ENCODE peak calls at places on chromosomes 12 and 14, in nine cellular contexts. One of them, this sample, is unnamed.

GRCh38 chr12:53052419-53053222 is 2.8 kb downstream of the TNS2 start:
- DNase-seq in HEK293T: no peak
- DNase-seq in posterior vena cava: peak; percentile 96
- DNase-seq in lower lobe of right lung: peak; percentile 85
- DNase-seq in osteocyte: peak; percentile 91
- DNase-seq in mammary epithelial cell: peak; percentile 51
- DNase-seq in fibroblast of lung: peak; percentile 92
- DNase-seq in AG08395: peak; percentile 65
- DNase-seq in activated B cell treated with CpG ODN at 0.5 μM for 24 hours: no peak
- DNase-seq in this sample: peak; percentile 87

GRCh38 chr12:6640497-6640896 is 4.7 kb upstream of the LPAR5 start:
- DNase-seq in mammary epithelial cell: no peak
- DNase-seq in fibroblast of lung: no peak
- DNase-seq in HEK293T: no peak
- DNase-seq in lower lobe of right lung: no peak
- DNase-seq in activated B cell treated with CpG ODN at 0.5 μM for 24 hours: no peak
- DNase-seq in posterior vena cava: no peak
- DNase-seq in osteocyte: no peak
- DNase-seq in AG08395: no peak
- DNase-seq in this sample: no peak

GRCh38 chr12:106289196-106289681 is 13.3 kb upstream of the TCP11L2 start:
- DNase-seq in mammary epithelial cell: no peak
- DNase-seq in fibroblast of lung: no peak
- DNase-seq in AG08395: no peak
- DNase-seq in posterior vena cava: no peak
- DNase-seq in HEK293T: no peak
- DNase-seq in activated B cell treated with CpG ODN at 0.5 μM for 24 hours: no peak
- DNase-seq in lower lobe of right lung: no peak
- DNase-seq in osteocyte: no peak
- DNase-seq in this sample: peak; percentile 15

GRCh38 chr12:53056296-53056695 is 6.4 kb downstream of the TNS2 start:
- DNase-seq in AG08395: no peak
- DNase-seq in activated B cell treated with CpG ODN at 0.5 μM for 24 hours: no peak
- DNase-seq in posterior vena cava: no peak
- DNase-seq in HEK293T: no peak
- DNase-seq in osteocyte: no peak
- DNase-seq in lower lobe of right lung: peak; percentile 31
- DNase-seq in fibroblast of lung: no peak
- DNase-seq in mammary epithelial cell: no peak
- DNase-seq in this sample: no peak

GRCh38 chr14:100534528-100535286 is 52.5 kb downstream of the BEGAIN start:
- DNase-seq in mammary epithelial cell: no peak
- DNase-seq in AG08395: no peak
- DNase-seq in activated B cell treated with CpG ODN at 0.5 μM for 24 hours: peak; percentile 8
- DNase-seq in osteocyte: peak; percentile 77
- DNase-seq in lower lobe of right lung: peak; percentile 37
- DNase-seq in posterior vena cava: peak; percentile 60
- DNase-seq in HEK293T: no peak
- DNase-seq in fibroblast of lung: no peak
- DNase-seq in this sample: no peak

GRCh38 chr12:62703011-62703380 is 232.0 kb downstream of the PPM1H start:
- DNase-seq in posterior vena cava: no peak
- DNase-seq in HEK293T: no peak
- DNase-seq in osteocyte: no peak
- DNase-seq in mammary epithelial cell: peak; percentile 80
- DNase-seq in activated B cell treated with CpG ODN at 0.5 μM for 24 hours: no peak
- DNase-seq in fibroblast of lung: no peak
- DNase-seq in lower lobe of right lung: no peak
- DNase-seq in AG08395: peak; percentile 41
- DNase-seq in this sample: no peak

GRCh38 chr12:11877869-11878780 is 192.6 kb upstream of the BCL2L14 start:
- DNase-seq in HEK293T: no peak
- DNase-seq in osteocyte: no peak
- DNase-seq in AG08395: peak; percentile 93
- DNase-seq in activated B cell treated with CpG ODN at 0.5 μM for 24 hours: no peak
- DNase-seq in mammary epithelial cell: peak; percentile 92
- DNase-seq in fibroblast of lung: peak; percentile 66
- DNase-seq in lower lobe of right lung: no peak
- DNase-seq in posterior vena cava: no peak
- DNase-seq in this sample: peak; percentile 93

GRCh38 chr12:44881197-44881596 is 5.1 kb upstream of the NELL2 start:
- DNase-seq in posterior vena cava: no peak
- DNase-seq in activated B cell treated with CpG ODN at 0.5 μM for 24 hours: no peak
- DNase-seq in mammary epithelial cell: no peak
- DNase-seq in HEK293T: no peak
- DNase-seq in fibroblast of lung: no peak
- DNase-seq in osteocyte: no peak
- DNase-seq in AG08395: no peak
- DNase-seq in lower lobe of right lung: no peak
- DNase-seq in this sample: no peak

GRCh38 chr14:22520235-22520634 is 68.8 kb downstream of the DAD1 start:
- DNase-seq in lower lobe of right lung: no peak
- DNase-seq in AG08395: no peak
- DNase-seq in mammary epithelial cell: peak; percentile 42
- DNase-seq in activated B cell treated with CpG ODN at 0.5 μM for 24 hours: no peak
- DNase-seq in HEK293T: no peak
- DNase-seq in osteocyte: no peak
- DNase-seq in fibroblast of lung: peak; percentile 75
- DNase-seq in posterior vena cava: no peak
- DNase-seq in this sample: peak; percentile 66

GRCh38 chr12:88934163-88934747 is 354.0 kb upstream of the KITLG start:
- DNase-seq in lower lobe of right lung: no peak
- DNase-seq in activated B cell treated with CpG ODN at 0.5 μM for 24 hours: no peak
- DNase-seq in AG08395: no peak
- DNase-seq in fibroblast of lung: peak; percentile 39
- DNase-seq in osteocyte: no peak
- DNase-seq in mammary epithelial cell: peak; percentile 87
- DNase-seq in HEK293T: no peak
- DNase-seq in posterior vena cava: no peak
- DNase-seq in this sample: peak; percentile 15

GRCh38 chr14:37594238-37594915 is 672 bp downstream of the FOXA1 start:
- DNase-seq in lower lobe of right lung: peak; percentile 76
- DNase-seq in activated B cell treated with CpG ODN at 0.5 μM for 24 hours: no peak
- DNase-seq in posterior vena cava: peak; percentile 85
- DNase-seq in mammary epithelial cell: peak; percentile 74
- DNase-seq in HEK293T: peak; percentile 58
- DNase-seq in AG08395: peak; percentile 68
- DNase-seq in fibroblast of lung: peak; percentile 84
- DNase-seq in osteocyte: no peak
- DNase-seq in this sample: peak; percentile 82

GRCh38 chr14:102616799-102617198 is 24.4 kb downstream of the RCOR1 start:
- DNase-seq in activated B cell treated with CpG ODN at 0.5 μM for 24 hours: no peak
- DNase-seq in HEK293T: no peak
- DNase-seq in posterior vena cava: no peak
- DNase-seq in osteocyte: no peak
- DNase-seq in lower lobe of right lung: no peak
- DNase-seq in fibroblast of lung: no peak
- DNase-seq in AG08395: no peak
- DNase-seq in mammary epithelial cell: no peak
- DNase-seq in this sample: no peak

GRCh38 chr12:53223391-53224267 is 8.4 kb downstream of the RARG start:
- DNase-seq in AG08395: peak; percentile 46
- DNase-seq in posterior vena cava: peak; percentile 76
- DNase-seq in osteocyte: no peak
- DNase-seq in fibroblast of lung: peak; percentile 64
- DNase-seq in activated B cell treated with CpG ODN at 0.5 μM for 24 hours: no peak
- DNase-seq in lower lobe of right lung: peak; percentile 58
- DNase-seq in mammary epithelial cell: peak; percentile 56
- DNase-seq in HEK293T: no peak
- DNase-seq in this sample: peak; percentile 76

GRCh38 chr12:5051334-5051733 is 7.7 kb downstream of the KCNA5 start:
- DNase-seq in osteocyte: no peak
- DNase-seq in lower lobe of right lung: no peak
- DNase-seq in activated B cell treated with CpG ODN at 0.5 μM for 24 hours: no peak
- DNase-seq in AG08395: no peak
- DNase-seq in mammary epithelial cell: no peak
- DNase-seq in fibroblast of lung: no peak
- DNase-seq in posterior vena cava: no peak
- DNase-seq in HEK293T: no peak
- DNase-seq in this sample: no peak

GRCh38 chr14:61526405-61527312 is 168.7 kb upstream of the HIF1A start:
- DNase-seq in osteocyte: no peak
- DNase-seq in activated B cell treated with CpG ODN at 0.5 μM for 24 hours: no peak
- DNase-seq in HEK293T: no peak
- DNase-seq in lower lobe of right lung: peak; percentile 57
- DNase-seq in AG08395: no peak
- DNase-seq in posterior vena cava: no peak
- DNase-seq in fibroblast of lung: no peak
- DNase-seq in mammary epithelial cell: peak; percentile 60
- DNase-seq in this sample: no peak

GRCh38 chr14:43308411-43308810 is 1198.7 kb downstream of the FSCB start:
- DNase-seq in HEK293T: no peak
- DNase-seq in osteocyte: no peak
- DNase-seq in lower lobe of right lung: no peak
- DNase-seq in AG08395: no peak
- DNase-seq in activated B cell treated with CpG ODN at 0.5 μM for 24 hours: no peak
- DNase-seq in fibroblast of lung: peak; percentile 10
- DNase-seq in posterior vena cava: no peak
- DNase-seq in mammary epithelial cell: no peak
- DNase-seq in this sample: no peak

GRCh38 chr12:130494736-130495135 is 157.0 kb downstream of the PIWIL1 start:
- DNase-seq in fibroblast of lung: no peak
- DNase-seq in mammary epithelial cell: no peak
- DNase-seq in AG08395: no peak
- DNase-seq in HEK293T: no peak
- DNase-seq in posterior vena cava: no peak
- DNase-seq in osteocyte: no peak
- DNase-seq in lower lobe of right lung: no peak
- DNase-seq in activated B cell treated with CpG ODN at 0.5 μM for 24 hours: no peak
- DNase-seq in this sample: no peak

GRCh38 chr14:61063461-61063860 is 82.4 kb downstream of the SLC38A6 start:
- DNase-seq in fibroblast of lung: no peak
- DNase-seq in posterior vena cava: no peak
- DNase-seq in mammary epithelial cell: no peak
- DNase-seq in osteocyte: no peak
- DNase-seq in lower lobe of right lung: no peak
- DNase-seq in HEK293T: no peak
- DNase-seq in AG08395: no peak
- DNase-seq in activated B cell treated with CpG ODN at 0.5 μM for 24 hours: no peak
- DNase-seq in this sample: no peak

GRCh38 chr14:96484391-96484790 is 17.8 kb upstream of the PAPOLA start:
- DNase-seq in AG08395: no peak
- DNase-seq in mammary epithelial cell: no peak
- DNase-seq in fibroblast of lung: no peak
- DNase-seq in lower lobe of right lung: no peak
- DNase-seq in activated B cell treated with CpG ODN at 0.5 μM for 24 hours: no peak
- DNase-seq in posterior vena cava: no peak
- DNase-seq in osteocyte: no peak
- DNase-seq in HEK293T: no peak
- DNase-seq in this sample: no peak

GRCh38 chr12:123075092-123075491 is 75.8 kb downstream of the PITPNM2 start:
- DNase-seq in mammary epithelial cell: no peak
- DNase-seq in activated B cell treated with CpG ODN at 0.5 μM for 24 hours: no peak
- DNase-seq in posterior vena cava: no peak
- DNase-seq in HEK293T: no peak
- DNase-seq in fibroblast of lung: no peak
- DNase-seq in osteocyte: no peak
- DNase-seq in AG08395: peak; percentile 50
- DNase-seq in lower lobe of right lung: no peak
- DNase-seq in this sample: no peak

GRCh38 chr14:97350415-97350814 is 553.2 kb downstream of the VRK1 start:
- DNase-seq in AG08395: no peak
- DNase-seq in lower lobe of right lung: no peak
- DNase-seq in HEK293T: no peak
- DNase-seq in mammary epithelial cell: no peak
- DNase-seq in osteocyte: no peak
- DNase-seq in fibroblast of lung: no peak
- DNase-seq in posterior vena cava: no peak
- DNase-seq in activated B cell treated with CpG ODN at 0.5 μM for 24 hours: no peak
- DNase-seq in this sample: no peak

GRCh38 chr12:108778053-108778452 is 46.7 kb upstream of the CORO1C start:
- DNase-seq in activated B cell treated with CpG ODN at 0.5 μM for 24 hours: no peak
- DNase-seq in HEK293T: no peak
- DNase-seq in lower lobe of right lung: no peak
- DNase-seq in posterior vena cava: no peak
- DNase-seq in mammary epithelial cell: no peak
- DNase-seq in fibroblast of lung: no peak
- DNase-seq in osteocyte: no peak
- DNase-seq in AG08395: no peak
- DNase-seq in this sample: no peak

GRCh38 chr14:69612014-69612758 is 790 bp downstream of the SUSD6 start:
- DNase-seq in fibroblast of lung: peak; percentile 25
- DNase-seq in osteocyte: no peak
- DNase-seq in AG08395: no peak
- DNase-seq in lower lobe of right lung: peak; percentile 54
- DNase-seq in mammary epithelial cell: no peak
- DNase-seq in HEK293T: peak; percentile 22
- DNase-seq in activated B cell treated with CpG ODN at 0.5 μM for 24 hours: peak; percentile 46
- DNase-seq in posterior vena cava: no peak
- DNase-seq in this sample: no peak

GRCh38 chr12:88185988-88186387 is 43.9 kb downstream of the TMTC3 start:
- DNase-seq in activated B cell treated with CpG ODN at 0.5 μM for 24 hours: no peak
- DNase-seq in fibroblast of lung: peak; percentile 62
- DNase-seq in HEK293T: no peak
- DNase-seq in mammary epithelial cell: peak; percentile 86
- DNase-seq in posterior vena cava: no peak
- DNase-seq in osteocyte: no peak
- DNase-seq in AG08395: peak; percentile 52
- DNase-seq in lower lobe of right lung: no peak
- DNase-seq in this sample: peak; percentile 64

GRCh38 chr12:77325505-77325904 is 260.1 kb upstream of the E2F7 start:
- DNase-seq in osteocyte: no peak
- DNase-seq in HEK293T: peak; percentile 21
- DNase-seq in lower lobe of right lung: no peak
- DNase-seq in AG08395: peak; percentile 24
- DNase-seq in fibroblast of lung: no peak
- DNase-seq in posterior vena cava: no peak
- DNase-seq in mammary epithelial cell: no peak
- DNase-seq in activated B cell treated with CpG ODN at 0.5 μM for 24 hours: no peak
- DNase-seq in this sample: peak; percentile 52

GRCh38 chr12:1935700-1936378 is 17.4 kb upstream of the CACNA2D4 start:
- DNase-seq in lower lobe of right lung: no peak
- DNase-seq in HEK293T: no peak
- DNase-seq in posterior vena cava: no peak
- DNase-seq in fibroblast of lung: no peak
- DNase-seq in mammary epithelial cell: no peak
- DNase-seq in AG08395: no peak
- DNase-seq in osteocyte: no peak
- DNase-seq in activated B cell treated with CpG ODN at 0.5 μM for 24 hours: no peak
- DNase-seq in this sample: no peak

GRCh38 chr14:101734241-101734847 is 27.2 kb upstream of the PPP2R5C start:
- DNase-seq in activated B cell treated with CpG ODN at 0.5 μM for 24 hours: no peak
- DNase-seq in lower lobe of right lung: no peak
- DNase-seq in AG08395: no peak
- DNase-seq in posterior vena cava: no peak
- DNase-seq in fibroblast of lung: no peak
- DNase-seq in osteocyte: peak; percentile 63
- DNase-seq in mammary epithelial cell: peak; percentile 54
- DNase-seq in HEK293T: no peak
- DNase-seq in this sample: no peak

GRCh38 chr14:104559769-104560585 is 19.6 kb upstream of the C14orf180 start:
- DNase-seq in lower lobe of right lung: no peak
- DNase-seq in AG08395: no peak
- DNase-seq in mammary epithelial cell: no peak
- DNase-seq in posterior vena cava: peak; percentile 62
- DNase-seq in osteocyte: no peak
- DNase-seq in fibroblast of lung: no peak
- DNase-seq in activated B cell treated with CpG ODN at 0.5 μM for 24 hours: no peak
- DNase-seq in HEK293T: no peak
- DNase-seq in this sample: no peak

GRCh38 chr12:95608252-95609033 is 57.2 kb upstream of the USP44 start:
- DNase-seq in fibroblast of lung: peak; percentile 85
- DNase-seq in mammary epithelial cell: peak; percentile 89
- DNase-seq in lower lobe of right lung: peak; percentile 82
- DNase-seq in osteocyte: no peak
- DNase-seq in activated B cell treated with CpG ODN at 0.5 μM for 24 hours: no peak
- DNase-seq in posterior vena cava: peak; percentile 91
- DNase-seq in HEK293T: no peak
- DNase-seq in AG08395: no peak
- DNase-seq in this sample: peak; percentile 66

GRCh38 chr12:48810817-48811453 is 7.4 kb upstream of the CACNB3 start:
- DNase-seq in AG08395: peak; percentile 68
- DNase-seq in mammary epithelial cell: peak; percentile 47
- DNase-seq in HEK293T: no peak
- DNase-seq in lower lobe of right lung: no peak
- DNase-seq in posterior vena cava: no peak
- DNase-seq in activated B cell treated with CpG ODN at 0.5 μM for 24 hours: no peak
- DNase-seq in osteocyte: no peak
- DNase-seq in fibroblast of lung: peak; percentile 99
- DNase-seq in this sample: peak; percentile 69

GRCh38 chr12:117111386-117112267 is 12.4 kb upstream of the TESC start:
- DNase-seq in fibroblast of lung: no peak
- DNase-seq in mammary epithelial cell: no peak
- DNase-seq in lower lobe of right lung: no peak
- DNase-seq in HEK293T: no peak
- DNase-seq in osteocyte: no peak
- DNase-seq in AG08395: no peak
- DNase-seq in activated B cell treated with CpG ODN at 0.5 μM for 24 hours: no peak
- DNase-seq in posterior vena cava: peak; percentile 44
- DNase-seq in this sample: no peak

This sample was measured in GM03348.